ENCODE peak calls at places on chromosomes 3 and 15, in seven cellular contexts. A is NCI-H345, K is A549, U is ELF-1, Q is cardiac fibroblast, W is astrocyte, E is EL. I is an unnamed sample.

GRCh38 chr3:43185256-43185655 is 79.4 kb upstream of the POMGNT2 start:
- DNase-seq in E (no peak), A (no peak), W (no peak), U (no peak), K (no peak), Q (no peak), I (no peak)

GRCh38 chr3:39752019-39752637 is 57.3 kb upstream of the MYRIP start:
- DNase-seq in Q (no peak), U (no peak), W (no peak), E (no peak), A (no peak), K (no peak), I (no peak)

GRCh38 chr15:39543651-39544050 is 37.2 kb upstream of the THBS1 start:
- DNase-seq in E (no peak), A (no peak), W (no peak), K (no peak), Q (peak), U (peak), I (no peak)

GRCh38 chr15:75070674-75071073 is 47.3 kb downstream of the PPCDC start:
- DNase-seq in E (no peak), U (no peak), K (no peak), A (no peak), Q (no peak), W (no peak), I (no peak)

GRCh38 chr3:183188895-183189462 is 26.4 kb upstream of the LAMP3 start:
- DNase-seq in E (peak), A (no peak), K (peak), Q (peak), U (peak), W (no peak), I (peak)

GRCh38 chr15:70857547-70858265 is 3.7 kb upstream of the LARP6 start:
- DNase-seq in K (no peak), U (no peak), W (no peak), A (no peak), Q (peak), E (peak), I (no peak)

GRCh38 chr3:72437666-72438065 is 410.6 kb downstream of the SHQ1 start:
- DNase-seq in W (no peak), E (no peak), A (no peak), K (no peak), U (no peak), Q (no peak), I (no peak)

GRCh38 chr3:141647562-141647915 is 90.6 kb upstream of the RNF7 start:
- DNase-seq in K (no peak), W (no peak), E (no peak), Q (no peak), A (no peak), U (no peak), I (no peak)

GRCh38 chr3:168820748-168821445 is 725.2 kb upstream of the GOLIM4 start:
- DNase-seq in K (no peak), A (no peak), E (no peak), Q (no peak), W (no peak), U (no peak), I (no peak)

GRCh38 chr15:52879862-52880261 is 89.7 kb upstream of the ONECUT1 start:
- DNase-seq in U (no peak), K (no peak), A (no peak), E (no peak), W (no peak), Q (no peak), I (no peak)

GRCh38 chr3:34582054-34582453 is 783.6 kb downstream of the PDCD6IP start:
- DNase-seq in U (no peak), W (no peak), E (no peak), A (no peak), Q (peak), K (no peak), I (no peak)

GRCh38 chr3:125961289-125961589 is 7.7 kb upstream of the ROPN1B start:
- DNase-seq in U (no peak), Q (no peak), K (no peak), A (no peak), W (no peak), E (no peak), I (no peak)

GRCh38 chr3:161069441-161070251 is 35.5 kb downstream of the B3GALNT1 start:
- DNase-seq in A (no peak), K (no peak), Q (peak), W (peak), U (no peak), E (peak), I (no peak)

I was measured in amygdala.